ENCODE peak calls at places on chromosomes 12 and 14, in six cellular contexts. W is CD8-positive, alpha-beta T cell; L is ecto neural progenitor cell; I is occipital lobe; Z is dermis microvascular lymphatic vessel endothelial cell; D is B cell. R is an unnamed sample.

GRCh38 chr14:77406718-77407117 is 16.6 kb downstream of the NOXRED1 start:
- DNase-seq in L (no peak), I (no peak), Z (no peak), W (no peak), D (no peak), R (no peak)

GRCh38 chr14:73728106-73729014 is 14.2 kb upstream of the PNMA1 start:
- DNase-seq in D (peak), I (peak), W (peak), L (peak), Z (peak), R (peak)

GRCh38 chr12:114448618-114448933 is 42.6 kb upstream of the TBX5 start:
- DNase-seq in Z (no peak), L (no peak), I (no peak), W (no peak), D (no peak), R (no peak)

GRCh38 chr12:27709932-27710591 is 570 bp upstream of the MRPS35 start:
- DNase-seq in L (no peak), Z (peak), I (no peak), D (no peak), W (no peak), R (peak)

GRCh38 chr14:101119830-101120571 is 216.5 kb upstream of the RTL1 start:
- DNase-seq in Z (no peak), L (peak), I (no peak), D (no peak), W (no peak), R (no peak)

GRCh38 chr14:29111554-29111953 is 345.0 kb downstream of the FOXG1 start:
- DNase-seq in D (no peak), W (no peak), L (no peak), I (no peak), Z (no peak), R (no peak)

GRCh38 chr14:22994762-22995275 is 12.5 kb upstream of the AJUBA start:
- DNase-seq in I (no peak), W (peak), D (peak), Z (no peak), L (no peak), R (no peak)

GRCh38 chr12:27359578-27360340 is 27.1 kb downstream of the BMAL2 start:
- DNase-seq in L (no peak), W (no peak), D (no peak), Z (no peak), I (no peak), R (no peak)

GRCh38 chr12:11801643-11802042 is 152.2 kb downstream of the ETV6 start:
- DNase-seq in I (no peak), D (no peak), L (no peak), Z (no peak), W (no peak), R (no peak)

GRCh38 chr14:78959674-78960264 is 789.6 kb downstream of the NRXN3 start:
- DNase-seq in L (peak), W (peak), Z (peak), D (peak), I (peak), R (peak)

GRCh38 chr12:3122841-3123678 is 45.9 kb downstream of the TSPAN9 start:
- DNase-seq in D (no peak), W (no peak), Z (peak), I (no peak), L (no peak), R (no peak)

GRCh38 chr12:22993639-22994038 is 368.7 kb downstream of the ETNK1 start:
- DNase-seq in L (no peak), Z (no peak), D (no peak), I (no peak), W (no peak), R (no peak)

GRCh38 chr12:104498211-104498801 is 41.6 kb downstream of the CHST11 start:
- DNase-seq in L (no peak), D (no peak), Z (no peak), W (no peak), I (no peak), R (no peak)

GRCh38 chr14:85252011-85252410 is 277.9 kb upstream of the FLRT2 start:
- DNase-seq in W (no peak), Z (peak), I (no peak), D (no peak), L (no peak), R (no peak)

GRCh38 chr12:121038861-121039654 is at the start of gene OASL:
- DNase-seq in I (no peak), Z (no peak), W (peak), L (no peak), D (peak), R (no peak)

GRCh38 chr14:45838597-45838996 is 585.6 kb upstream of the MIS18BP1 start:
- DNase-seq in Z (no peak), L (no peak), D (no peak), I (no peak), W (no peak), R (no peak)